ENCODE peak calls at places on chromosomes 5 and 9, in four cellular contexts. G, B, I and A are unnamed samples.

GRCh38 chr5:74241751-74242140 is 398.8 kb downstream of the ENC1 start:
- DNase-seq in G (no peak), B (peak), I (no peak), A (no peak)

GRCh38 chr9:13787234-13787833 is 507.8 kb upstream of the MPDZ start:
- DNase-seq in G (no peak), B (no peak), I (no peak), A (no peak)

GRCh38 chr9:110050925-110051355 is 157.0 kb downstream of the C9orf152 start:
- DNase-seq in G (no peak), B (peak), I (no peak), A (peak)

GRCh38 chr9:115672477-115673316 is 480.9 kb upstream of the PAPPA start:
- DNase-seq in G (no peak), B (peak), I (no peak), A (no peak)

GRCh38 chr5:164237531-164237930 is 732.1 kb downstream of the MAT2B start:
- DNase-seq in G (no peak), B (no peak), I (no peak), A (no peak)

GRCh38 chr9:5516453-5517220 is 6.3 kb downstream of the PDCD1LG2 start:
- DNase-seq in G (no peak), B (no peak), I (no peak), A (no peak)

GRCh38 chr5:179812135-179812825 is 5.6 kb upstream of the MGAT4B start:
- DNase-seq in G (no peak), B (no peak), I (no peak), A (no peak)

GRCh38 chr9:16532681-16533450 is 337.6 kb downstream of the BNC2 start:
- DNase-seq in G (no peak), B (peak), I (no peak), A (no peak)

GRCh38 chr9:85505612-85506011 is 236.1 kb downstream of the AGTPBP1 start:
- DNase-seq in G (no peak), B (no peak), I (no peak), A (no peak)

GRCh38 chr5:138506370-138507113 is 36.5 kb downstream of the ETF1 start:
- DNase-seq in G (no peak), B (no peak), I (no peak), A (no peak)

GRCh38 chr9:136669791-136670464 is 7.2 kb downstream of the EGFL7 start:
- DNase-seq in G (no peak), B (no peak), I (no peak), A (no peak)

GRCh38 chr5:157205708-157206107 is 25.1 kb downstream of the ITK start:
- DNase-seq in G (no peak), B (no peak), I (no peak), A (no peak)

GRCh38 chr9:101443358-101443757 is 7.8 kb upstream of the ALDOB start:
- DNase-seq in G (peak), B (no peak), I (no peak), A (no peak)

GRCh38 chr9:3138236-3139229 is 294.6 kb upstream of the PUM3 start:
- DNase-seq in G (no peak), B (no peak), I (no peak), A (no peak)
- H3K4me3 ChIP-seq in G (no peak), B (no peak), I (no peak), A (no peak)

GRCh38 chr5:76368941-76369340 is 34.1 kb upstream of the IQGAP2 start:
- DNase-seq in G (no peak), B (no peak), I (no peak), A (no peak)

GRCh38 chr5:76365558-76365957 is 37.5 kb upstream of the IQGAP2 start:
- DNase-seq in G (no peak), B (no peak), I (no peak), A (no peak)

GRCh38 chr5:76363385-76364261 is 39.5 kb upstream of the IQGAP2 start:
- DNase-seq in G (peak), B (no peak), I (no peak), A (no peak)

GRCh38 chr5:76371955-76372319 is 31.1 kb upstream of the IQGAP2 start:
- DNase-seq in G (no peak), B (no peak), I (no peak), A (no peak)

DNA sequence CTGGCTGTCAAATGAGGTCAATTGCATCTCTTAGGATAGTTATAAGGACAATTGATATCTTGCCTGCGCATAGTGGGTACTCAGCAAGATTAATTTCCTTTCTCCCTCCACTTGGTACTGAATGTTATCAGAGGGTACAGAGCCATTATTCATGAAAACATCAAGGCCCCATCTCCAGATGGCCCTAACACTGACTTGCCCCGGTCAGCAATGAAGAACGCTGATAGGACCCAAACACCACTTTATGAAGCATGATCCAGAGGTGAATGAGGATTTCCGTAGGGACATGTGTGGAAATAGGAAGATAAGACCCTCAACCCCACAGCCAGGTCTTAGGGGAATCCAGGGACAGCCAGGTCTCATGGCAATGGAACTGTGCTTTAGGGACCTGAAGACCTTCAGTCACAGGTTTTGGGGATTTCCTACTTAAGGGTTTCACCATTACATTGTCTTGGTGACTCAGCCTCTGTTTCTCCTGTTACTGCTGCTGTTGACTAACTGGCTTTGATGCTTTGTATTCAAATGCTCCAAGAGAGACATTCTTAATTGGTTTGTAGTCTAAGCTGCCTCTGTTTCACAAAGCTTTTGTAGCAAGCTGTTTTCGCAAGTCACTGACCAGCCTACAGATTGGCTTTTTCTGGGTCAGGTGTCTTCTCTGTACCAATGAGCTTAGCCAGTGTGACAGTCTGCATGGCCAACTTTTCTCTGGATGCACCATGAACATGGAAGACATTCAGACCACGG is 35.3 kb upstream of the IQGAP2 start:
- DNase-seq in G (no peak), B (no peak), I (no peak), A (no peak)
- H3K4me3 ChIP-seq in G (no peak), B (no peak), I (no peak), A (no peak)

GRCh38 chr5:124663101-124663506 is 83.3 kb downstream of the ZNF608 start:
- DNase-seq in G (no peak), B (no peak), I (no peak), A (no peak)
- H3K4me3 ChIP-seq in G (no peak), B (no peak), I (no peak), A (no peak)

GRCh38 chr9:970310-971002 is 6.0 kb upstream of the DMRT3 start:
- DNase-seq in G (no peak), B (no peak), I (no peak), A (no peak)

GRCh38 chr9:967851-968641 is 8.4 kb upstream of the DMRT3 start:
- DNase-seq in G (no peak), B (no peak), I (no peak), A (no peak)

GRCh38 chr9:969310-969692 is 7.2 kb upstream of the DMRT3 start:
- DNase-seq in G (no peak), B (no peak), I (no peak), A (no peak)

GRCh38 chr9:971901-972511 is 4.4 kb upstream of the DMRT3 start:
- DNase-seq in G (no peak), B (no peak), I (no peak), A (no peak)

GRCh38 chr9:969693-970309 is 6.7 kb upstream of the DMRT3 start:
- DNase-seq in G (no peak), B (no peak), I (no peak), A (no peak)
- H3K4me3 ChIP-seq in G (no peak), B (no peak), I (no peak), A (no peak)

GRCh38 chr9:129566563-129567266 is 54.2 kb downstream of the C9orf50 start:
- DNase-seq in G (no peak), B (no peak), I (no peak), A (no peak)

GRCh38 chr9:129568560-129569505 is 52.1 kb downstream of the C9orf50 start:
- DNase-seq in G (peak), B (no peak), I (no peak), A (no peak)

GRCh38 chr9:129567842-129568559 is 52.9 kb downstream of the C9orf50 start:
- DNase-seq in G (peak), B (no peak), I (no peak), A (no peak)

GRCh38 chr9:129569506-129570449 is 51.1 kb downstream of the C9orf50 start:
- DNase-seq in G (peak), B (no peak), I (no peak), A (no peak)

GRCh38 chr9:129567329-129567728 is 53.6 kb downstream of the C9orf50 start:
- DNase-seq in G (no peak), B (no peak), I (no peak), A (no peak)
- H3K4me3 ChIP-seq in G (no peak), B (no peak), I (no peak), A (no peak)

DNA sequence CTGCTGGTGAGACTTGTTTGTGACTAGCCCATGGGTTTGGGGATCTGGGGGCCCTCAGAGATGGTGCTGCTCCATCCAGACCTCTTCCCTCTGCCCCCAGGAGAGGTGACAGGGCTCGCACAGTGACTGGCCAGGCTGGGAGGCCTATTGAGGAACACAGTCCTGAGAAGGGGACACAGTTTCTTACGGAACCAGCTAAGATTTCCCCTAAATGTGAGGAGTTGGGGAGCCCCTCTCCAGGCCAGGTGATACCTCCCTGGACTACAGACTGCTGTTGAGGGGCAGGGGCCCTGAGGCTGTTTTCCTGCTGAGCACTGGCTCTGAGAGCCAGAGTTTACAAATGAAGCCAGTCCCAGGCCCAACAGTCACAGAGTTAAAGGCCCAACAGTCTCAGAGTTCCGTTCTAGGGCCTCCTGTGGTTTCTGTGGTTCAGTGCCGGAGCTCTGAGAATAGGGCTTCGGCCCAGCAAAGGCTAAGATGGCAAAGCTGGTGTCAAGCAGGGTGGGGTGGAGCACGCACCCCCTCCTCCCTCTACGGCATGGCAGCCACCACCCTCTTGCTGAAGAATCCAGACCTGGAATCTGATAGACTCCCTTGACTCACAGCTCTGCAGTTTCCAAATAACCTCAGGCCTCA is 1.1 kb upstream of the SEMA4D start:
- DNase-seq in G (peak), B (no peak), I (peak), A (peak)
- H3K4me3 ChIP-seq in G (no peak), B (no peak), I (peak), A (peak)